ENCODE peak calls at places on chromosomes 3 and 15, in nine cellular contexts. F, L, Z, X, Y, I, A, R and H are unnamed samples.

GRCh38 chr3:110989446-110989845 is 82.2 kb upstream of the NECTIN3 start:
- DNase-seq in F (no peak), A (no peak), R (no peak), Z (no peak), Y (no peak), X (no peak), I (no peak), L (no peak), H (no peak)

GRCh38 chr15:96585634-96586386 is 255.3 kb downstream of the NR2F2 start:
- DNase-seq in L (no peak), R (no peak), X (peak; percentile 31), A (peak; percentile 6), I (peak; percentile 4), F (no peak), Z (no peak), Y (no peak), H (no peak)

GRCh38 chr3:44000586-44000985 is 241.1 kb upstream of the TOPAZ1 start:
- DNase-seq in I (peak; percentile 70), F (no peak), R (no peak), Z (peak; percentile 46), A (no peak), Y (no peak), X (peak; percentile 82), L (no peak), H (no peak)

GRCh38 chr3:170007031-170007663 is 30.6 kb upstream of the GPR160 start:
- DNase-seq in A (peak; percentile 84), I (no peak), Y (no peak), R (no peak), X (peak; percentile 76), Z (peak; percentile 63), F (no peak), L (no peak), H (peak; percentile 62)

GRCh38 chr3:48552111-48552911 is 4.3 kb downstream of the PFKFB4 start:
- DNase-seq in R (no peak), X (no peak), A (no peak), L (no peak), I (no peak), F (no peak), Y (peak; percentile 37), Z (no peak), H (no peak)

GRCh38 chr3:108548304-108548703 is 37.9 kb upstream of the MYH15 start:
- DNase-seq in L (no peak), R (no peak), Y (no peak), A (peak; percentile 15), X (peak; percentile 35), Z (no peak), F (no peak), I (peak; percentile 19), H (no peak)

GRCh38 chr3:23611737-23612295 is 193.9 kb upstream of the UBE2E1 start:
- DNase-seq in F (peak; percentile 77), Z (no peak), A (peak; percentile 80), R (peak; percentile 57), L (no peak), Y (no peak), I (no peak), X (peak; percentile 57), H (no peak)

GRCh38 chr3:49715611-49716121 is 3.8 kb downstream of the AMIGO3 start:
- DNase-seq in I (no peak), Y (peak; percentile 8), A (no peak), X (no peak), F (no peak), Z (no peak), R (no peak), L (peak; percentile 25), H (no peak)

GRCh38 chr3:38646630-38647029 is 2.9 kb downstream of the SCN5A start:
- DNase-seq in L (no peak), Z (peak; percentile 55), X (peak; percentile 30), Y (no peak), F (peak; percentile 14), A (peak; percentile 34), I (peak; percentile 32), R (no peak), H (no peak)

GRCh38 chr3:138348950-138349739 is 766 bp downstream of the MRAS start:
- DNase-seq in R (no peak), X (peak; percentile 33), L (no peak), Z (peak; percentile 29), A (peak; percentile 26), I (no peak), F (no peak), Y (no peak), H (no peak)

GRCh38 chr3:122350814-122351418 is 25.9 kb downstream of the CSTA start:
- DNase-seq in I (peak; percentile 27), Y (no peak), X (peak; percentile 77), R (peak; percentile 46), L (no peak), Z (no peak), A (peak; percentile 87), F (no peak), H (no peak)

GRCh38 chr3:29852767-29853166 is 571.9 kb downstream of the RBMS3 start:
- DNase-seq in F (no peak), R (no peak), L (no peak), Z (no peak), X (no peak), I (no peak), Y (no peak), A (no peak), H (no peak)

GRCh38 chr3:164113406-164114332 is 964.6 kb downstream of the SI start:
- DNase-seq in F (no peak), L (no peak), R (no peak), Y (no peak), A (no peak), I (no peak), X (no peak), Z (no peak), H (no peak)

GRCh38 chr3:32392530-32393302 is 1.1 kb downstream of the CMTM7 start:
- DNase-seq in R (peak; percentile 42), Z (peak; percentile 42), I (peak; percentile 77), Y (no peak), X (peak; percentile 85), A (peak; percentile 77), L (peak; percentile 64), F (peak; percentile 46), H (peak; percentile 29)

GRCh38 chr15:87608238-87609028 is 648.1 kb downstream of the NTRK3 start:
- DNase-seq in L (no peak), Z (no peak), X (no peak), F (no peak), R (no peak), Y (no peak), I (no peak), A (no peak), H (no peak)

GRCh38 chr3:32045091-32045964 is 61.1 kb upstream of the GPD1L start:
- DNase-seq in Z (no peak), Y (peak; percentile 17), L (no peak), F (no peak), X (peak; percentile 80), I (peak; percentile 92), A (peak; percentile 81), R (peak; percentile 46), H (no peak)

GRCh38 chr3:123333401-123333800 is 115.5 kb downstream of the ADCY5 start:
- DNase-seq in Z (no peak), Y (no peak), A (no peak), X (no peak), R (no peak), F (no peak), I (no peak), L (no peak), H (no peak)

GRCh38 chr3:13122101-13123055 is 49.1 kb upstream of the IQSEC1 start:
- DNase-seq in A (no peak), Z (no peak), Y (no peak), L (no peak), R (no peak), X (no peak), F (no peak), I (no peak), H (no peak)

GRCh38 chr3:153285982-153286381 is 124.0 kb downstream of the RAP2B start:
- DNase-seq in A (no peak), L (no peak), Z (no peak), X (no peak), R (no peak), F (no peak), I (peak; percentile 49), Y (no peak), H (no peak)

DNA sequence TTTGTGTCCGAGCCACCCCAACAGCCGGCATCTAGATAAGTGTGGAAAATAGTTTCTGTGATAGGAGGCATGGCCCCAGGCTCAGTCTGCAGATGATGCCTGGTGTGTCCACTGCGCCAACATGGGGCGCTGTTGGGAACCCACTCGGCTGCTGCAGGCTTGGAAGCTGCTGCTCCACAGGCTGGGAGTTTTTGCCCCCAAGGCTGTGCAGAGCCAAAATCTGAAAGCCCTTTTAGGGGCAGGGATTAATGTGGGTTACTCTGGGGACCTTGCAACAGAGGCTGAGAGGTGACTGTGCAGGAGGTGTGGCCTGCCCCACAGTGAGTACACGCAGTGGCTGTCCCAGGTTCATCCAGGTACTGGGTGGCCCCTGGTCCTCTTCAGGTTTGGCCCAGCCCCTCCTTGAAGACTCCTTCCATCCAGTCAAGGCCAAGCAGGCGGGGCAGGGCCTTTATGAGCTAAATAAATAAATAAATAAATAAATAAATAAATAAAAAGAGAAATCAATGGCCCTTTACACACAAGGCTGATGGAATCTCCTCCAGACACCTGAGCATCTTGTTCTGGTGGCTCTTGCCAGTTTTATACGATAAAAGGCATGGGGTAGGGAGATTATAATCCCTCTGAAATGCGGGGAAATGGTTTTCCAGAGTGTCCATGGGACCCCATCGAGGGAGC is 73.8 kb downstream of the AAGAB start:
- DNase-seq in I (no peak), X (no peak), Y (no peak), F (no peak), A (no peak), L (no peak), Z (no peak), R (no peak), H (no peak)
- TF ChIP-seq CTCF in I (peak; percentile 15), X (no peak), Y (peak; percentile 12), F (no peak), A (peak; percentile 9), L (no peak), Z (no peak), R (no peak), H (peak; percentile 11)

DNA sequence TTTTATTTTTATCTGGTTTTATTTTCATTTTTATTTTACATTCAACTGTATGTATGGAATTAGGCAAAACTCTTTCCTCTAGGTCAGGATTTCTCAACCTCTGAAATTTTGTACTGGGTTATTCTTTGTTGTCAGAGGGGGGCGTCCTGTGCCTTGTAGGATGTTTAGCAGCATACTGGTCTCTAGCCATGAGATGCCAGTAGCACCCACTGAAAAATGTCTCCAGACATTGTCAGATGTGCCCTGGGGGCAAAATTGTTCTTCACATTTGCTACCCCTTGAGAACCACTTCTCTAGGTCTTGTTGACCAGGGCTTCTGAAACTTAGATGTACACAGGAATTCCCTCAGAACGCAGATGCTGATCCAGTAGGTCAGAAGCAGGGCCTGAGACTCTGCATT is 5.4 kb downstream of the CHRNA5 start:
- DNase-seq in A (no peak), Z (no peak), L (no peak), Y (no peak), R (no peak), F (no peak), X (no peak), I (no peak), H (no peak)
- TF ChIP-seq CTCF in A (no peak), Z (no peak), L (no peak), Y (no peak), R (no peak), F (no peak), X (no peak), I (no peak), H (no peak)

GRCh38 chr15:34987982-34988873 is at the start of gene ZNF770:
- DNase-seq in A (peak; percentile 75), X (peak; percentile 71), Y (peak; percentile 80), I (peak; percentile 82), L (peak; percentile 79), Z (peak; percentile 85), F (peak; percentile 85), R (peak; percentile 83), H (peak; percentile 86)
- TF ChIP-seq CTCF in A (no peak), X (no peak), Y (no peak), I (no peak), L (no peak), Z (no peak), F (no peak), R (no peak), H (no peak)

GRCh38 chr3:129441782-129442181 is 1.8 kb downstream of the IFT122 start:
- DNase-seq in F (peak; percentile 40), I (no peak), R (no peak), Z (no peak), X (peak; percentile 70), A (peak; percentile 50), L (no peak), Y (no peak), H (no peak)
- TF ChIP-seq CTCF in F (no peak), I (no peak), R (no peak), Z (no peak), X (peak; percentile 17), A (peak; percentile 19), L (no peak), Y (no peak), H (no peak)